ENCODE peak calls at places on chromosome 21, in six cellular contexts. One of them, this sample, is unnamed.

GRCh38 chr21:19181604-19182140 is 778.1 kb upstream of the TMPRSS15 start:
- DNase-seq in fibroblast of lung: no peak
- DNase-seq in PC-3: no peak
- DNase-seq in left lung: no peak
- DNase-seq in A549: no peak
- DNase-seq in OCI-LY7: no peak
- DNase-seq in this sample: no peak

GRCh38 chr21:46052703-46053651 is 44.9 kb upstream of the COL6A2 start:
- DNase-seq in fibroblast of lung: peak
- DNase-seq in PC-3: peak
- DNase-seq in left lung: no peak
- DNase-seq in A549: no peak
- DNase-seq in OCI-LY7: no peak
- DNase-seq in this sample: no peak

GRCh38 chr21:35204850-35205564 is 155.9 kb upstream of the RUNX1 start:
- DNase-seq in fibroblast of lung: peak
- DNase-seq in PC-3: no peak
- DNase-seq in left lung: peak
- DNase-seq in A549: no peak
- DNase-seq in OCI-LY7: peak
- DNase-seq in this sample: peak

GRCh38 chr21:42859891-42860230 is 19.5 kb downstream of the WDR4 start:
- DNase-seq in fibroblast of lung: no peak
- DNase-seq in PC-3: no peak
- DNase-seq in left lung: no peak
- DNase-seq in A549: no peak
- DNase-seq in OCI-LY7: no peak
- DNase-seq in this sample: no peak

GRCh38 chr21:28427356-28428022 is 565.2 kb downstream of the LTN1 start:
- DNase-seq in fibroblast of lung: peak
- DNase-seq in PC-3: peak
- DNase-seq in left lung: no peak
- DNase-seq in A549: no peak
- DNase-seq in OCI-LY7: no peak
- DNase-seq in this sample: no peak

GRCh38 chr21:15539376-15539775 is 190.4 kb upstream of the USP25 start:
- DNase-seq in fibroblast of lung: no peak
- DNase-seq in PC-3: peak
- DNase-seq in left lung: no peak
- DNase-seq in A549: no peak
- DNase-seq in OCI-LY7: no peak
- DNase-seq in this sample: no peak

GRCh38 chr21:34885636-34886553 is 163.2 kb downstream of the RUNX1 start:
- DNase-seq in fibroblast of lung: no peak
- DNase-seq in PC-3: peak
- DNase-seq in left lung: no peak
- DNase-seq in A549: no peak
- DNase-seq in OCI-LY7: no peak
- DNase-seq in this sample: peak

GRCh38 chr21:43290529-43291346 is 121.9 kb downstream of the CRYAA start:
- DNase-seq in fibroblast of lung: no peak
- DNase-seq in PC-3: no peak
- DNase-seq in left lung: no peak
- DNase-seq in A549: no peak
- DNase-seq in OCI-LY7: peak
- DNase-seq in this sample: peak

GRCh38 chr21:43193651-43194302 is 25.0 kb downstream of the CRYAA start:
- DNase-seq in fibroblast of lung: peak
- DNase-seq in PC-3: peak
- DNase-seq in left lung: peak
- DNase-seq in A549: no peak
- DNase-seq in OCI-LY7: peak
- DNase-seq in this sample: no peak

GRCh38 chr21:35540950-35541632 is 492.0 kb upstream of the RUNX1 start:
- DNase-seq in fibroblast of lung: peak
- DNase-seq in PC-3: no peak
- DNase-seq in left lung: no peak
- DNase-seq in A549: no peak
- DNase-seq in OCI-LY7: no peak
- DNase-seq in this sample: no peak

GRCh38 chr21:18529253-18529652 is 125.7 kb upstream of the TMPRSS15 start:
- DNase-seq in fibroblast of lung: peak
- DNase-seq in PC-3: peak
- DNase-seq in left lung: no peak
- DNase-seq in A549: no peak
- DNase-seq in OCI-LY7: no peak
- DNase-seq in this sample: no peak

GRCh38 chr21:46126321-46127238 is 28.7 kb downstream of the COL6A2 start:
- DNase-seq in fibroblast of lung: no peak
- DNase-seq in PC-3: no peak
- DNase-seq in left lung: peak
- DNase-seq in A549: no peak
- DNase-seq in OCI-LY7: no peak
- DNase-seq in this sample: no peak

GRCh38 chr21:34807146-34807880 is 138.5 kb downstream of the CLIC6 start:
- DNase-seq in fibroblast of lung: peak
- DNase-seq in PC-3: peak
- DNase-seq in left lung: no peak
- DNase-seq in A549: peak
- DNase-seq in OCI-LY7: no peak
- DNase-seq in this sample: peak

GRCh38 chr21:41124626-41125240 is 43.2 kb upstream of the BACE2 start:
- DNase-seq in fibroblast of lung: no peak
- DNase-seq in PC-3: no peak
- DNase-seq in left lung: no peak
- DNase-seq in A549: no peak
- DNase-seq in OCI-LY7: no peak
- DNase-seq in this sample: no peak

GRCh38 chr21:43306911-43307676 is 119.8 kb downstream of the SIK1 start:
- DNase-seq in fibroblast of lung: peak
- DNase-seq in PC-3: peak
- DNase-seq in left lung: peak
- DNase-seq in A549: peak
- DNase-seq in OCI-LY7: no peak
- DNase-seq in this sample: peak

GRCh38 chr21:42081138-42081537 is 10.0 kb downstream of the UMODL1 start:
- DNase-seq in fibroblast of lung: peak
- DNase-seq in PC-3: no peak
- DNase-seq in left lung: no peak
- DNase-seq in A549: no peak
- DNase-seq in OCI-LY7: no peak
- DNase-seq in this sample: no peak

GRCh38 chr21:23026878-23027277 is 2028.7 kb downstream of the NCAM2 start:
- DNase-seq in fibroblast of lung: no peak
- DNase-seq in PC-3: no peak
- DNase-seq in left lung: no peak
- DNase-seq in A549: no peak
- DNase-seq in OCI-LY7: no peak
- DNase-seq in this sample: no peak

GRCh38 chr21:46557919-46558392 is 46.9 kb downstream of the S100B start:
- DNase-seq in fibroblast of lung: no peak
- DNase-seq in PC-3: no peak
- DNase-seq in left lung: no peak
- DNase-seq in A549: no peak
- DNase-seq in OCI-LY7: no peak
- DNase-seq in this sample: no peak

GRCh38 chr21:16911166-16911607 is 601.7 kb upstream of the CXADR start:
- DNase-seq in fibroblast of lung: no peak
- DNase-seq in PC-3: no peak
- DNase-seq in left lung: no peak
- DNase-seq in A549: no peak
- DNase-seq in OCI-LY7: no peak
- DNase-seq in this sample: no peak

GRCh38 chr21:41848971-41849580 is 30.1 kb downstream of the PRDM15 start:
- DNase-seq in fibroblast of lung: no peak
- DNase-seq in PC-3: no peak
- DNase-seq in left lung: peak
- DNase-seq in A549: no peak
- DNase-seq in OCI-LY7: no peak
- DNase-seq in this sample: no peak

GRCh38 chr21:41112740-41113692 is 54.9 kb upstream of the BACE2 start:
- DNase-seq in fibroblast of lung: peak
- DNase-seq in PC-3: no peak
- DNase-seq in left lung: peak
- DNase-seq in A549: no peak
- DNase-seq in OCI-LY7: peak
- DNase-seq in this sample: no peak

GRCh38 chr21:37166733-37167132 is 93.7 kb downstream of the TTC3 start:
- DNase-seq in fibroblast of lung: no peak
- DNase-seq in PC-3: peak
- DNase-seq in left lung: no peak
- DNase-seq in A549: no peak
- DNase-seq in OCI-LY7: peak
- DNase-seq in this sample: peak

GRCh38 chr21:17491716-17492414 is 21.0 kb upstream of the CXADR start:
- DNase-seq in fibroblast of lung: peak
- DNase-seq in PC-3: peak
- DNase-seq in left lung: peak
- DNase-seq in A549: peak
- DNase-seq in OCI-LY7: no peak
- DNase-seq in this sample: no peak

GRCh38 chr21:14864211-14865021 is 200.4 kb downstream of the NRIP1 start:
- DNase-seq in fibroblast of lung: peak
- DNase-seq in PC-3: peak
- DNase-seq in left lung: peak
- DNase-seq in A549: peak
- DNase-seq in OCI-LY7: peak
- DNase-seq in this sample: peak

GRCh38 chr21:34357889-34358288 is 5.9 kb upstream of the KCNE2 start:
- DNase-seq in fibroblast of lung: no peak
- DNase-seq in PC-3: no peak
- DNase-seq in left lung: peak
- DNase-seq in A549: no peak
- DNase-seq in OCI-LY7: no peak
- DNase-seq in this sample: no peak

GRCh38 chr21:16195896-16196443 is 466.2 kb downstream of the USP25 start:
- DNase-seq in fibroblast of lung: peak
- DNase-seq in PC-3: no peak
- DNase-seq in left lung: no peak
- DNase-seq in A549: no peak
- DNase-seq in OCI-LY7: no peak
- DNase-seq in this sample: no peak

GRCh38 chr21:37398697-37399096 is 32.1 kb downstream of the DYRK1A start:
- DNase-seq in fibroblast of lung: no peak
- DNase-seq in PC-3: no peak
- DNase-seq in left lung: no peak
- DNase-seq in A549: no peak
- DNase-seq in OCI-LY7: no peak
- DNase-seq in this sample: no peak

GRCh38 chr21:34157456-34158025 is 84.2 kb downstream of the MRPS6 start:
- DNase-seq in fibroblast of lung: no peak
- DNase-seq in PC-3: no peak
- DNase-seq in left lung: no peak
- DNase-seq in A549: no peak
- DNase-seq in OCI-LY7: no peak
- DNase-seq in this sample: no peak

GRCh38 chr21:33931799-33932390 is 16.3 kb upstream of the ATP5PO start:
- DNase-seq in fibroblast of lung: no peak
- DNase-seq in PC-3: peak
- DNase-seq in left lung: no peak
- DNase-seq in A549: no peak
- DNase-seq in OCI-LY7: no peak
- DNase-seq in this sample: peak

GRCh38 chr21:17402885-17403477 is 109.9 kb upstream of the CXADR start:
- DNase-seq in fibroblast of lung: peak
- DNase-seq in PC-3: no peak
- DNase-seq in left lung: no peak
- DNase-seq in A549: no peak
- DNase-seq in OCI-LY7: no peak
- DNase-seq in this sample: no peak

DNA sequence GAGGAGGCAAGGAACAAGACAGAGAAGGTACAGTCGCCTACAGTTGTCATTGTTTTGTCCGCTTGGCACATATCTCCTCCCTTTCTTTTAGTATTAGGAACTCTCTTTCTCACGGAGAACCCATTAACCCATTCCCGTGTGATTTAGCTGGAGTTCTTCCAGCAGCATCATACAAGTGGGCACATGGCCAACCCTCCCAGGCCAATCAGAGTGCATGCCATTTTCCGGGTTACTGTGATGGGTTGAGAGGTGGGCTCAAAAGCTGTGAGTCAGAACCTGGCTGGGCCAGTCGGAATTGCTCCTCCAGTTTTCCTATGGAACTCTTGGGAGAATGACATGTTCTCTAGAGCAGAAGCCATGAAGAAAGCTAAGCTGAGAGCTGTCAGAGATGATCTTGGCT is 83.1 kb upstream of the SOD1 start:
- DNase-seq in fibroblast of lung: peak
- DNase-seq in PC-3: peak
- DNase-seq in left lung: no peak
- DNase-seq in A549: no peak
- DNase-seq in OCI-LY7: no peak
- DNase-seq in this sample: no peak
- TF ChIP-seq CTCF in fibroblast of lung: no peak
- TF ChIP-seq CTCF in PC-3: no peak
- TF ChIP-seq CTCF in left lung: no peak
- TF ChIP-seq CTCF in A549: no peak
- TF ChIP-seq CTCF in OCI-LY7: no peak
- TF ChIP-seq CTCF in this sample: no peak

GRCh38 chr21:25005388-25005787 is 601.9 kb downstream of the MRPL39 start:
- DNase-seq in fibroblast of lung: peak
- DNase-seq in PC-3: peak
- DNase-seq in left lung: no peak
- DNase-seq in A549: no peak
- DNase-seq in OCI-LY7: no peak
- DNase-seq in this sample: no peak

DNA sequence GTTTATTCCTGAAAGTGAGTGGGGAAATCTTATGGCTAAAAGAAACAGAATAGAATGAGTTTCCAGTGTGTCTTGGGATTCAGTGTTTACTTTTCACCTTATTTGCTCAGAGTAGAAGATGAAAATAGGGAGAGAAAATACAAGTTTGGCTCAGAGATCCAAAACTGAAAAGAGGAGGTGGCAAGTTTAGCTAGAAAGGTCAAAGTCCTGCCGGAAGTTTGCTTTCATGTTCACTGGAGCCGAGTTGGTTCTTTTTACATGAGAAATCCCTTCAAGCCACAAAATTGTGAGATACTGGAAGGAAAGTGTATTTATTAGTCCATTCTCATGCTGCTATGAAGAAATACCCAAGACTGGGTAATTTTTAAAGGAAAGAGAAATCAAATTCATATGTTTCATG is 604.6 kb downstream of the MRPL39 start:
- DNase-seq in fibroblast of lung: no peak
- DNase-seq in PC-3: no peak
- DNase-seq in left lung: no peak
- DNase-seq in A549: no peak
- DNase-seq in OCI-LY7: no peak
- DNase-seq in this sample: no peak
- TF ChIP-seq CTCF in fibroblast of lung: no peak
- TF ChIP-seq CTCF in PC-3: no peak
- TF ChIP-seq CTCF in left lung: no peak
- TF ChIP-seq CTCF in A549: no peak
- TF ChIP-seq CTCF in OCI-LY7: no peak
- TF ChIP-seq CTCF in this sample: no peak

GRCh38 chr21:29477347-29477746 is 178.6 kb downstream of the BACH1 start:
- DNase-seq in fibroblast of lung: peak
- DNase-seq in PC-3: no peak
- DNase-seq in left lung: no peak
- DNase-seq in A549: no peak
- DNase-seq in OCI-LY7: no peak
- DNase-seq in this sample: no peak
- TF ChIP-seq CTCF in fibroblast of lung: no peak
- TF ChIP-seq CTCF in PC-3: no peak
- TF ChIP-seq CTCF in left lung: no peak
- TF ChIP-seq CTCF in A549: no peak
- TF ChIP-seq CTCF in OCI-LY7: no peak
- TF ChIP-seq CTCF in this sample: no peak

GRCh38 chr21:44377201-44377921 is 23.9 kb downstream of the TRPM2 start:
- DNase-seq in fibroblast of lung: no peak
- DNase-seq in PC-3: no peak
- DNase-seq in left lung: no peak
- DNase-seq in A549: no peak
- DNase-seq in OCI-LY7: peak
- DNase-seq in this sample: no peak
- TF ChIP-seq CTCF in fibroblast of lung: no peak
- TF ChIP-seq CTCF in PC-3: peak
- TF ChIP-seq CTCF in left lung: no peak
- TF ChIP-seq CTCF in A549: no peak
- TF ChIP-seq CTCF in OCI-LY7: peak
- TF ChIP-seq CTCF in this sample: no peak

This sample was measured in GM20000.